ENCODE peak calls at places on chromosome 21, in ten cellular contexts. K, R, X, Y, H, A, V, W, I and T are unnamed samples.

GRCh38 chr21:37509802-37510393 is 143.3 kb downstream of the DYRK1A start:
- DNase-seq in K (no peak), R (no peak), X (no peak), Y (peak), H (peak), A (no peak), V (no peak), W (no peak), I (no peak), T (no peak)

GRCh38 chr21:43312751-43313169 is 114.2 kb downstream of the SIK1 start:
- DNase-seq in K (no peak), R (no peak), X (no peak), Y (no peak), H (no peak), A (no peak), V (no peak), W (no peak), I (no peak), T (no peak)

GRCh38 chr21:35616090-35616489 is 444.2 kb downstream of the SETD4 start:
- DNase-seq in K (no peak), R (no peak), X (peak), Y (peak), H (peak), A (no peak), V (peak), W (no peak), I (no peak), T (no peak)

GRCh38 chr21:39852021-39852721 is 15.1 kb upstream of the PCP4 start:
- DNase-seq in K (no peak), R (no peak), X (no peak), Y (peak), H (no peak), A (no peak), V (peak), W (no peak), I (no peak), T (no peak)

GRCh38 chr21:45510466-45510955 is 31.7 kb downstream of the SLC19A1 start:
- DNase-seq in K (no peak), R (no peak), X (no peak), Y (no peak), H (no peak), A (no peak), V (no peak), W (no peak), I (no peak), T (no peak)

GRCh38 chr21:41164981-41165650 is 2.8 kb upstream of the BACE2 start:
- DNase-seq in K (no peak), R (no peak), X (peak), Y (peak), H (peak), A (no peak), V (peak), W (no peak), I (no peak), T (no peak)

GRCh38 chr21:27060190-27060589 is 93.3 kb upstream of the ADAMTS5 start:
- DNase-seq in K (no peak), R (no peak), X (no peak), Y (no peak), H (peak), A (no peak), V (peak), W (no peak), I (no peak), T (no peak)

GRCh38 chr21:36700961-36701911 is 2.3 kb downstream of the SIM2 start:
- DNase-seq in K (no peak), R (no peak), X (no peak), Y (no peak), H (no peak), A (peak), V (no peak), W (no peak), I (no peak), T (no peak)

GRCh38 chr21:41924355-41924754 is 29.5 kb downstream of the C2CD2 start:
- DNase-seq in K (no peak), R (no peak), X (no peak), Y (no peak), H (no peak), A (no peak), V (no peak), W (no peak), I (no peak), T (no peak)

GRCh38 chr21:15415541-15416261 is 314.1 kb upstream of the USP25 start:
- DNase-seq in K (no peak), R (no peak), X (no peak), Y (peak), H (peak), A (no peak), V (peak), W (no peak), I (no peak), T (no peak)

GRCh38 chr21:44582980-44583799 is 2.8 kb upstream of the KRTAP10-5 start:
- DNase-seq in K (no peak), R (no peak), X (no peak), Y (no peak), H (peak), A (no peak), V (no peak), W (no peak), I (no peak), T (no peak)

GRCh38 chr21:45366931-45367401 is 38.0 kb upstream of the COL18A1 start:
- DNase-seq in K (peak), R (no peak), X (peak), Y (peak), H (peak), A (no peak), V (peak), W (no peak), I (no peak), T (peak)

GRCh38 chr21:38843806-38844479 is 38.2 kb downstream of the ETS2 start:
- DNase-seq in K (peak), R (no peak), X (no peak), Y (no peak), H (peak), A (no peak), V (no peak), W (no peak), I (no peak), T (no peak)

GRCh38 chr21:16908087-16908486 is 604.8 kb upstream of the CXADR start:
- DNase-seq in K (no peak), R (no peak), X (no peak), Y (no peak), H (no peak), A (no peak), V (peak), W (no peak), I (no peak), T (peak)

GRCh38 chr21:28554660-28555475 is 437.8 kb downstream of the LTN1 start:
- DNase-seq in K (no peak), R (no peak), X (no peak), Y (peak), H (peak), A (no peak), V (peak), W (no peak), I (no peak), T (no peak)

GRCh38 chr21:26717146-26717739 is 128.0 kb downstream of the ADAMTS1 start:
- DNase-seq in K (no peak), R (no peak), X (peak), Y (peak), H (peak), A (no peak), V (peak), W (no peak), I (no peak), T (no peak)

GRCh38 chr21:34272321-34272720 is 91.5 kb upstream of the KCNE2 start:
- DNase-seq in K (no peak), R (no peak), X (no peak), Y (no peak), H (no peak), A (no peak), V (no peak), W (no peak), I (no peak), T (no peak)

GRCh38 chr21:36186506-36187399 is 30.1 kb downstream of the DOP1B start:
- DNase-seq in K (no peak), R (no peak), X (no peak), Y (no peak), H (no peak), A (no peak), V (no peak), W (no peak), I (no peak), T (no peak)

GRCh38 chr21:36104306-36105300 is 30.3 kb upstream of the CBR3 start:
- DNase-seq in K (no peak), R (peak), X (no peak), Y (peak), H (peak), A (no peak), V (peak), W (no peak), I (peak), T (no peak)

GRCh38 chr21:29689753-29690152 is 250.0 kb downstream of the GRIK1 start:
- DNase-seq in K (no peak), R (no peak), X (no peak), Y (no peak), H (no peak), A (no peak), V (no peak), W (no peak), I (no peak), T (no peak)

GRCh38 chr21:27586986-27587385 is 620.1 kb upstream of the ADAMTS5 start:
- DNase-seq in K (no peak), R (no peak), X (no peak), Y (no peak), H (no peak), A (no peak), V (peak), W (no peak), I (no peak), T (no peak)